ENCODE peak calls at places on chromosomes 16 and 17, in six cellular contexts. C, A, I, N, Z and B are unnamed samples. For H3K4me1, the result is how much of the 10 kb centered on the place peaks cover.

GRCh38 chr17:79036609-79037008 is 12.6 kb downstream of the C1QTNF1 start:
- DNase-seq in C (peak), A (no peak), I (no peak), N (no peak), Z (no peak), B (no peak)

GRCh38 chr17:79670537-79671386 is 59.9 kb upstream of the RBFOX3 start:
- DNase-seq in C (no peak), A (no peak), I (peak), N (no peak), Z (no peak), B (no peak)

GRCh38 chr16:56295739-56296527 is 104.6 kb downstream of the GNAO1 start:
- DNase-seq in C (no peak), A (peak), I (no peak), N (no peak), Z (no peak), B (no peak)

GRCh38 chr17:68343976-68344375 is 52.7 kb downstream of the ARSG start:
- DNase-seq in C (no peak), A (no peak), I (no peak), N (no peak), Z (no peak), B (no peak)

GRCh38 chr17:59366773-59367656 is 35.6 kb downstream of the YPEL2 start:
- DNase-seq in C (peak), A (no peak), I (no peak), N (peak), Z (no peak), B (no peak)

GRCh38 chr17:44379887-44380286 is 9.6 kb downstream of the ITGA2B start:
- DNase-seq in C (no peak), A (no peak), I (no peak), N (no peak), Z (no peak), B (no peak)

GRCh38 chr17:68459030-68459376 is 1.7 kb upstream of the WIPI1 start:
- DNase-seq in C (no peak), A (no peak), I (no peak), N (no peak), Z (no peak), B (no peak)

GRCh38 chr16:9047689-9048301 is 43.6 kb upstream of the HAPSTR1 start:
- DNase-seq in C (peak), A (peak), I (peak), N (peak), Z (no peak), B (no peak)

GRCh38 chr16:4055748-4056147 is 60.5 kb downstream of the ADCY9 start:
- DNase-seq in C (no peak), A (no peak), I (no peak), N (no peak), Z (no peak), B (no peak)

GRCh38 chr17:43570518-43570928 is 24.4 kb upstream of the ETV4 start:
- DNase-seq in C (no peak), A (no peak), I (no peak), N (no peak), Z (no peak), B (no peak)

DNA sequence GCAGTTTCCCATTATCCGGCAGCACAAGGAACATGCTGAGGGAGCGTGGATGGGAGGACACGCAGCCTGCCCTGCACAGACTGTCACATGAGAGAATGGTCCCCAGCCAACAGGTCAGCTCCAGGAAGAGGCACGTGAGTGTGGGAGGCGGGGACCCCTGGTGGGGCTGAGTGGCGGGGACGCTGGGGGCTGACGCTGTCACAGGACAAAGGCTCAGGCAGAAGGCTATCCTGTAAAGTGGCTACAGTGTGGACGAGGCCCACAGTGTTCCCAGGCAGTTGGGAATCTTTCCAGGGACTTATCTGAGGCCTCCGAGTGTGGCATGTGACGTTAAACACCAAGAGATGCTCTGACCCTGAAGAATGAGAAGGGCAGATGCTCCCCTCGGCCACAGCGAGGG is 30.4 kb downstream of the MBTPS1 start:
- DNase-seq in C (no peak), A (no peak), I (peak), N (no peak), Z (no peak), B (no peak)
- H3K27ac ChIP-seq in C (no peak), A (no peak), I (peak), N (no peak), Z (no peak), B (no peak)

DNA sequence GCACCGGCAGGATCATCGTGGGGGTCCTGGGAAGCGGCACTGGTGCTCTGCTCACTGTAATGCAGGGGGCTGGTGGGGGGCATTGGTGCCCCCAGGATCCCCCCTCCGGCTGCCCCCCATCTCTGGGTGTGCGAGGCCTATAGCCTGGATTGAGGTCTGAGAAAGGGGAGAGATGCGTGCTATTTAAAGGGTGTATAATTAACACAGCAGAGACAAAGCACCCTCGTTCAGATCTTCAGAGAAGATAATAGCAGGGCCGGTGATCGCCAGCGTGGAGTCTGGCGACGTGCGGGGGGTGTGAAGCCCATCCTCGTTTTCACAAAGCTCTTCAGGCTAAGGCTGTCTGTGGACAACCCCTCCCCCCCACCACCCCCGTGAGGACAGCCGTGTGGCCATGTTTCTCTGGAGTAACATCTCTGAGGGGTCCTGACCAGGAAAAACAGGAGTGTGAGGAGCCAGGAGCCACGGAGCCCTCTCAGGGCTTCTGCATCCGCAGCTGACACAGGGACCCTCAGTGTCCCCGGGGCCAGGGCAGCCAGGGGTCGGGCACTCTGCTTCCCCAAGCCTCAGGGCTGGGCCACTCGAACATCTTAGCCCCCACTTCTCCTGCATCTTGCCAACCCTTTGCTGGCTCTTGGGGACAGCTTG is 58.7 kb downstream of the BAIAP2 start:
- DNase-seq in C (no peak), A (peak), I (no peak), N (no peak), Z (no peak), B (no peak)
- H3K4me1 ChIP-seq in C (under half), A (under half), I (under half), N (under half), Z (half or more), B (half or more)

GRCh38 chr17:77540975-77541374 is 400.2 kb downstream of the SEC14L1 start:
- DNase-seq in C (no peak), A (peak), I (no peak), N (no peak), Z (no peak), B (no peak)
- H3K4me3 ChIP-seq in C (no peak), A (peak), I (no peak), N (no peak), Z (no peak), B (no peak)

GRCh38 chr16:89491974-89492687 is 1.8 kb upstream of the ANKRD11 start:
- DNase-seq in C (no peak), A (no peak), I (no peak), N (no peak), Z (no peak), B (no peak)
- H3K27ac ChIP-seq in C (peak), A (no peak), I (peak), N (no peak), Z (peak), B (peak)

DNA sequence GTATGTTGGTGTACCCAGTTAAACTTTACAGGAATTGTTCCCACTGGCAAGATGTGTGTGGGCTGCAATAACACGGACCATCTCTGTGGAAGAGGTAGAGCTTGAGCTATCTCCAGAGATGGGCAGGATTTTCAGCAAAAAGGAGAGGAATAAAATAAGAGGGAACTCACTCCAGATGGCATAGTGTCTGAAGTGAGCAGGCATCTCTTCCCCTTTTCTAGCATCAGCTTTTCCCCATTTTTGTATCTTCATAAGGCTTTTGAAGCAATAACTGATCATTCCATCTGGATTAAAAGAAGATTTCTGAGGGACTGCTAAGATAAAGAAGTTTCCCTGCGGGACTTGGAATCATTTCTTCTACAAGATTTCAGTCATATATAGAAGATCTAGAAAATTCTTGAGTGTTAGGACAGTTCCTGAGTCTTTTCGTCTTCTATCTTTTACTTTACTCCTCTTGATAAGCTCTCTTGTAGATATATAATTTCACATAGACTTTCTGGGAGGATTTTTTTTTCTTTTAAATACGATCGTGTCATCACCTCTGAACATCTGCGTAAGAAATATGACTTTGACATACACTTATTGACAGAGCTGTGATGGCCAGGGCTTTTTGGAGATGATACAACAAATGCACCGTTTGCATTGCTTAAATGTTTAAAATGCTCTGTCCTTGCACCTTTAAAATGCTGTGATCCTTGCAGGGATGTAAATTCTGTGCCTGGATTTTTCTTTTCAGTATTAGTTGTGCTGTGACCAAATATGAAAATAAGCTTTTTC is 2.1 kb downstream of the CPD start:
- DNase-seq in C (no peak), A (no peak), I (no peak), N (no peak), Z (no peak), B (no peak)
- H3K4me1 ChIP-seq in C (under half), A (half or more), I (half or more), N (half or more), Z (half or more), B (under half)

GRCh38 chr16:67846063-67846319 is 742 bp upstream of the NUTF2 start:
- DNase-seq in C (no peak), A (no peak), I (no peak), N (no peak), Z (no peak), B (no peak)

GRCh38 chr16:67843343-67843765 is 1.2 kb downstream of the THAP11 start:
- DNase-seq in C (no peak), A (no peak), I (no peak), N (no peak), Z (no peak), B (no peak)

GRCh38 chr16:67845291-67846062 is 1.3 kb upstream of the NUTF2 start:
- DNase-seq in C (no peak), A (no peak), I (no peak), N (no peak), Z (no peak), B (no peak)

GRCh38 chr16:67842509-67843342 is 606 bp downstream of the THAP11 start:
- DNase-seq in C (peak), A (peak), I (peak), N (peak), Z (peak), B (peak)

DNA sequence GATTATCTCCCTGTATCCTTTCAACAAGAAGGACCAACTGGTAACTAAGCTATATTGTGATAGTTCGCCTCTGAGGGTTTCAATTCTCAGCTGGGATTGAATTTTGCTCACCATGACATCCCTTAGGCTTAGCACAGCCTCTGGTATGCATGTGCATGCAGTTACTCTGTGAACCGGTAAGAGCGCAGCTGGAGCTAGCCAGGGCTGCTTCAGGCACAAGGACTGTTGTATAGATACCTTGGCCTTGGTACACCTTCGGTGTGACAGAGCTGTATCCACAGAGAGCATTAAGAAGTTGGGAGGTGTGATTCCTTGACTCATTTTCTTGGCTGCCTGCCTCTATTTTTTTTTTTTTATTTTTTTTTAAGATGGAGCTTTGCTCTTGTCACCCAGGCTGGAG is 2.3 kb upstream of the NUTF2 start:
- DNase-seq in C (no peak), A (peak), I (no peak), N (no peak), Z (no peak), B (no peak)
- H3K4me3 ChIP-seq in C (peak), A (peak), I (peak), N (no peak), Z (no peak), B (peak)

GRCh38 chr16:50025544-50025931 is 513 bp downstream of the CNEP1R1 start:
- DNase-seq in C (no peak), A (no peak), I (no peak), N (no peak), Z (peak), B (no peak)
- H3K27ac ChIP-seq in C (peak), A (no peak), I (peak), N (peak), Z (peak), B (peak)

GRCh38 chr16:89330177-89330856 is 112.8 kb downstream of the ZNF778 start:
- DNase-seq in C (no peak), A (no peak), I (peak), N (peak), Z (peak), B (no peak)
- H3K4me1 ChIP-seq in C (under half), A (under half), I (half or more), N (half or more), Z (half or more), B (half or more)